ENCODE peak calls at places on chromosomes 12 and 14, in nine cellular contexts. D is breast epithelium; U is IMR-90; T is fibroblast of lung; W is CD8-positive, alpha-beta T cell; M is astrocyte; Z is neuronal stem cell; C is ovary; N is stomach. X is an unnamed sample.
A peak's percentile ranks its signal among the peaks of the same experiment; 100 is the strongest.

GRCh38 chr12:51886021-51886710 is 1.7 kb upstream of the ANKRD33 start:
- DNase-seq in D (no peak), U (peak; percentile 99), T (peak; percentile 98), W (peak; percentile 36), M (peak; percentile 91), Z (no peak), C (no peak), N (no peak), X (peak; percentile 93)

GRCh38 chr12:18753481-18754117 is 15.7 kb downstream of the CAPZA3 start:
- DNase-seq in D (no peak), U (peak; percentile 12), T (peak; percentile 44), W (no peak), M (no peak), Z (peak; percentile 59), C (no peak), N (no peak), X (peak; percentile 34)

GRCh38 chr12:40390980-40391379 is 166.2 kb downstream of the LRRK2 start:
- DNase-seq in D (no peak), U (no peak), T (no peak), W (no peak), M (no peak), Z (no peak), C (no peak), N (no peak), X (no peak)

GRCh38 chr12:29253916-29254625 is 105.0 kb downstream of the FAR2 start:
- DNase-seq in D (no peak), U (no peak), T (no peak), W (no peak), M (no peak), Z (no peak), C (no peak), N (no peak), X (no peak)

GRCh38 chr14:55899531-55899930 is 218.7 kb upstream of the PELI2 start:
- DNase-seq in D (no peak), U (peak; percentile 68), T (peak; percentile 52), W (no peak), M (peak; percentile 76), Z (no peak), C (no peak), N (no peak), X (no peak)

GRCh38 chr12:6852651-6853354 is 853 bp downstream of the USP5 start:
- DNase-seq in D (no peak), U (peak; percentile 79), T (peak; percentile 82), W (peak; percentile 23), M (peak; percentile 75), Z (no peak), C (peak; percentile 64), N (peak; percentile 32), X (peak; percentile 73)

GRCh38 chr12:45183263-45183662 is 32.6 kb upstream of the ANO6 start:
- DNase-seq in D (no peak), U (peak; percentile 31), T (peak; percentile 50), W (no peak), M (peak; percentile 3), Z (no peak), C (no peak), N (no peak), X (no peak)

GRCh38 chr14:21098134-21098891 is at the start of gene ZNF219:
- DNase-seq in D (no peak), U (peak; percentile 27), T (peak; percentile 30), W (no peak), M (peak; percentile 26), Z (peak; percentile 79), C (peak; percentile 82), N (peak; percentile 53), X (peak; percentile 86)

GRCh38 chr12:1927751-1928351 is 9.4 kb upstream of the CACNA2D4 start:
- DNase-seq in D (no peak), U (no peak), T (no peak), W (no peak), M (no peak), Z (no peak), C (no peak), N (peak; percentile 24), X (no peak)

GRCh38 chr12:71865166-71865713 is 25.7 kb downstream of the TBC1D15 start:
- DNase-seq in D (no peak), U (peak; percentile 94), T (peak; percentile 82), W (no peak), M (peak; percentile 93), Z (no peak), C (no peak), N (no peak), X (no peak)

GRCh38 chr14:102620413-102620812 is 28.0 kb downstream of the RCOR1 start:
- DNase-seq in D (no peak), U (peak; percentile 44), T (no peak), W (no peak), M (peak; percentile 87), Z (no peak), C (no peak), N (no peak), X (no peak)

DNA sequence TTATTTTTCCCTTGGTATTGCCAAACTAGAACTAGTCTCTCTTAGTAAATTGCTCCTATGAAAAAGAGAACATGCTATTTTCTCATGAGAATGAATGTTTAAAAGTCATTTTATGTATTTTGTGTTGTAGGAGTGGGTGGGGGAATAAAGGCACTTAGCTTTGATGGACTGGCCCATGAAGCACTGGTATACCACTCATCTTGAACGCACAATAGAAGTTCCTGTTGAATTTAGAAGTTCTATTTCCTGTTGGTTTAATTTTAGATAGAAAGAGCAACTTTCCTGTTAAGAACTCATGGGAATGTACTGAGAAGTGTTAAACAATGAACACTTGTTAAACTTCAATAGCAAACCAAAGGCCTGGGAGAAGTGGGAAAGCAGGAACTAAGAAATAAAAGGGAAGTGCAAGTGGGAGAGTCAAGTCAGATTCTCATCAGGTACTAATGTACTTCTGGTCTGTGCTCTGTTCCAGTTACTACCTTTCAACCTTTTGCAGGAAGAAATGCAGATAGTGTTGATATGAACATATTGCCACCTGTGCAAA is 23.1 kb downstream of the TTC6 start:
- DNase-seq in D (no peak), U (no peak), T (no peak), W (no peak), M (no peak), Z (no peak), C (no peak), N (no peak), X (no peak)
- H3K4me1 ChIP-seq in D (no peaks in the 10 kb centered on the region), U (peaks cover 2% of the 10 kb centered on the region), T (no peaks in the 10 kb centered on the region), W (no peaks in the 10 kb centered on the region), M (peaks cover 8% of the 10 kb centered on the region), Z (peaks cover 4% of the 10 kb centered on the region), C (peaks cover 3% of the 10 kb centered on the region), N (peaks cover 8% of the 10 kb centered on the region), X (no peaks in the 10 kb centered on the region)

DNA sequence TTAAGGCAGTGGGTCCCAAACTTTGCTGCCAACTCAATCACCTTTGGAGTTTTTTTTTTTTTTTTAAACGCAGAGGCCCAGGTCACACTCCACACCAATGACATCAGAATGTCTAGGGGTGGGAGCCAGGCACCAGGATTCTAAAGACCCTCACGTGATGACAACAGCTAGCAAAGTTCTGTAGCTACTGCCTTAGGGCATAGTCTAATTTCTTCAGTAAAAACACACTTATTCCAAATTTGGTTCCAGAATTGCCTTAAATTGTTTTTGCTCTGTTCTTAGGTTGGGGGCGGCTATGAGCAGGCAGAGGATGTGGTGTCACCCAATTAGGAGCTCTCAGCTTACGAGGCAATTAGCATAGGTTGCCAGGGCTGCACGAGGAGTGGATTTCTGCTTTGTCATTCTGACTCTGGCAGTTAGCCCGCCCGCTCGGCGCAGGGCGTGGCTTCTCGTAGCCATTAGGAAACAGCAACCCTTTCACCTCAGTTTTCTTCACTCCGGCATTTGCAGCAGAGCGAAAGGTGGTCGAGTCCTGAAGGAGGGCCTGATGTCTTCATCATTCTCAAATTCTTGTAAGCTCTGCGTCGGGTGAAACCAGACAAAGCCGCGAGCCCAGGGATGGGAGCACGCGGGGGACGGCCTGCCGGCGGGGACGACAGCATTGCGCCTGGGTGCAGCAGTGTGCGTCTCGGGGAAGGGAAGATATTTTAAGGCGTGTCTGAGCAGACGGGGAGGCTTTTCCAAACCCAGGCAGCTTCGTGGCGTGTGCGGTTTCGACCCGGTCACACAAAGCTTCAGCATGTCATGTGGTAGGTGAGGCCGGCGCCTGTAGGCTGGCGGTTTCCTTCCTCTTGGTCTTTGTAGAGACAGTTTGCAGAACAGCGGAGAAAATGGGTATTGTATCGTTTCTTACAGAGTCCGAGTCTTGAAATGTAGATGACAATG is 16.7 kb upstream of the EID3 start:
- DNase-seq in D (peak; percentile 92), U (peak; percentile 96), T (peak; percentile 99), W (peak; percentile 80), M (peak; percentile 93), Z (peak; percentile 90), C (peak; percentile 93), N (peak; percentile 95), X (peak; percentile 99)
- H3K27ac ChIP-seq in D (peak overlapping the region; percentile 89), U (peak overlapping the region; percentile 88), T (peak overlapping the region; percentile 100), W (peak overlapping the region; percentile 64), M (peak overlapping the region; percentile 94), Z (peak overlapping the region; percentile 94), C (peak overlapping the region; percentile 78), N (peak overlapping the region; percentile 91), X (peak overlapping the region; percentile 98)

GRCh38 chr12:32497864-32498263 is 98.5 kb downstream of the FGD4 start:
- DNase-seq in D (no peak), U (no peak), T (no peak), W (no peak), M (no peak), Z (no peak), C (no peak), N (no peak), X (no peak)
- H3K4me1 ChIP-seq in D (no peaks in the 10 kb centered on the region), U (peaks cover 2% of the 10 kb centered on the region), T (no peaks in the 10 kb centered on the region), W (no peaks in the 10 kb centered on the region), M (peaks cover 7% of the 10 kb centered on the region), Z (peaks cover 10% of the 10 kb centered on the region), C (peaks cover 5% of the 10 kb centered on the region), N (peaks cover 67% of the 10 kb centered on the region), X (peaks cover 20% of the 10 kb centered on the region)

DNA sequence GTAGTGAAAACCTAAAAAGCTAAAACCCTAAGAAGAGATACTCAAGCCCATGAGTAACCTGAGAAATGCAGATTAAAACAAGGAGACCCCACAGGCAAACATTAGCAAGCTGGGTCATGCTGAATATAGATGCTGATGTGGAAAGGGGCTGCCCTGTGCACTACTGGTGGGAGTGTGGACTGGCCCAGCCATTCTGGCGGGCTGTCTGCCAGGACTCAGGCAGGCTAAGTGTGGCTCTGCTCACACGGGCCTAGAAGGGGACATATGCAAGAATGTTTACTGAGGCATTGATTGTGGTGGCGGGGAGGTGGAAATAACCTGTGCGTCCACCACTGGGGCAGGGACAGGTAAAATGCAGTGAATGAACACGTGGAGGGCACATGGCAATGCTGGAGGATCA is 48.3 kb downstream of the SPTB start:
- DNase-seq in D (no peak), U (no peak), T (no peak), W (no peak), M (no peak), Z (no peak), C (no peak), N (no peak), X (no peak)
- H3K27ac ChIP-seq in D (no peak overlapping the region), U (no peak overlapping the region), T (no peak overlapping the region), W (no peak overlapping the region), M (no peak overlapping the region), Z (no peak overlapping the region), C (no peak overlapping the region), N (no peak overlapping the region), X (no peak overlapping the region)